ENCODE peak calls at places on chromosomes 6 and 20, in eight cellular contexts. M is activated CD4-positive, alpha-beta T cell treated with anti-CD3 and anti-CD28 coated beads, Interleukin-2, amount 50 U/mL, for 48 hours; W is dorsolateral prefrontal cortex; S is AG08396; X is fibroblast of the conjunctiva; E is effector memory CD4-positive, alpha-beta T cell; Q is AG20443; I is A549. G is an unnamed sample.
A peak's percentile ranks its signal among the peaks of the same experiment; 100 is the strongest.

GRCh38 chr6:21479140-21479539 is 114.4 kb upstream of the SOX4 start:
- DNase-seq in M (no peak), W (no peak), S (peak; percentile 10), X (peak; percentile 57), E (no peak), Q (no peak), I (no peak), G (no peak)

GRCh38 chr20:32457476-32457986 is 99.4 kb downstream of the ASXL1 start:
- DNase-seq in M (no peak), W (peak; percentile 73), S (peak; percentile 98), X (no peak), E (no peak), Q (peak; percentile 97), I (peak; percentile 97), G (peak; percentile 40)

GRCh38 chr6:4916954-4917561 is 86.8 kb downstream of the RPP40 start:
- DNase-seq in M (no peak), W (no peak), S (no peak), X (no peak), E (no peak), Q (no peak), I (no peak), G (no peak)

GRCh38 chr6:119647309-119647708 is 297.7 kb upstream of the MAN1A1 start:
- DNase-seq in M (no peak), W (no peak), S (no peak), X (no peak), E (no peak), Q (peak; percentile 38), I (no peak), G (no peak)

GRCh38 chr20:25082498-25082873 is 545 bp upstream of the VSX1 start:
- DNase-seq in M (no peak), W (no peak), S (peak; percentile 24), X (no peak), E (no peak), Q (no peak), I (no peak), G (no peak)

GRCh38 chr20:63081831-63082230 is 75.1 kb upstream of the BHLHE23 start:
- DNase-seq in M (no peak), W (no peak), S (no peak), X (no peak), E (no peak), Q (no peak), I (no peak), G (no peak)

GRCh38 chr20:58330229-58330628 is 20.7 kb downstream of the RAB22A start:
- DNase-seq in M (no peak), W (no peak), S (no peak), X (no peak), E (no peak), Q (no peak), I (no peak), G (no peak)

GRCh38 chr6:112222111-112222726 is 32.1 kb downstream of the LAMA4 start:
- DNase-seq in M (no peak), W (no peak), S (no peak), X (peak; percentile 82), E (no peak), Q (peak; percentile 44), I (no peak), G (no peak)

GRCh38 chr6:152277826-152278247 is 359.3 kb downstream of the SYNE1 start:
- DNase-seq in M (no peak), W (no peak), S (no peak), X (no peak), E (no peak), Q (no peak), I (no peak), G (no peak)

GRCh38 chr20:18504479-18505060 is 3.2 kb upstream of the SEC23B start:
- DNase-seq in M (no peak), W (no peak), S (no peak), X (no peak), E (no peak), Q (peak; percentile 37), I (no peak), G (no peak)

GRCh38 chr6:24205020-24205492 is 79.0 kb downstream of the NRSN1 start:
- DNase-seq in M (no peak), W (no peak), S (peak; percentile 5), X (peak; percentile 21), E (no peak), Q (peak; percentile 21), I (peak; percentile 6), G (no peak)

GRCh38 chr6:70136996-70137395 is 165.9 kb downstream of the COL9A1 start:
- DNase-seq in M (no peak), W (no peak), S (no peak), X (no peak), E (no peak), Q (no peak), I (no peak), G (no peak)

GRCh38 chr20:31721408-31722332 is 998 bp downstream of the BCL2L1 start:
- DNase-seq in M (no peak), W (no peak), S (no peak), X (no peak), E (no peak), Q (no peak), I (no peak), G (no peak)

GRCh38 chr20:8656335-8656734 is 412.6 kb upstream of the PLCB4 start:
- DNase-seq in M (no peak), W (no peak), S (no peak), X (no peak), E (no peak), Q (no peak), I (no peak), G (no peak)

GRCh38 chr20:675453-676314 is at the start of gene SCRT2:
- DNase-seq in M (peak; percentile 70), W (no peak), S (peak; percentile 96), X (no peak), E (peak; percentile 9), Q (peak; percentile 97), I (peak; percentile 84), G (no peak)

G was measured in SW 1271.